ENCODE peak calls at places on chromosomes 7 and 10, in eight cellular contexts. One of them, this sample, is unnamed. For H3K27me3, the result is how much of the 10 kb centered on the place peaks cover.

GRCh38 chr7:157519246-157519645 is 182.4 kb downstream of the DNAJB6 start:
- DNase-seq in heart right ventricle: no peak
- DNase-seq in psoas muscle: peak
- DNase-seq in CD4-positive, alpha-beta T cell: no peak
- DNase-seq in colonic mucosa: no peak
- DNase-seq in cardiac muscle cell: no peak
- DNase-seq in MG63: no peak
- DNase-seq in mammary epithelial cell: no peak
- DNase-seq in this sample: no peak

GRCh38 chr7:117715784-117716445 is 157.3 kb downstream of the CTTNBP2 start:
- DNase-seq in heart right ventricle: no peak
- DNase-seq in psoas muscle: no peak
- DNase-seq in CD4-positive, alpha-beta T cell: no peak
- DNase-seq in colonic mucosa: peak
- DNase-seq in cardiac muscle cell: peak
- DNase-seq in MG63: peak
- DNase-seq in mammary epithelial cell: peak
- DNase-seq in this sample: peak

GRCh38 chr7:30139836-30140384 is 5.1 kb downstream of the MTURN start:
- DNase-seq in heart right ventricle: no peak
- DNase-seq in psoas muscle: no peak
- DNase-seq in CD4-positive, alpha-beta T cell: no peak
- DNase-seq in colonic mucosa: no peak
- DNase-seq in cardiac muscle cell: no peak
- DNase-seq in MG63: no peak
- DNase-seq in mammary epithelial cell: no peak
- DNase-seq in this sample: no peak

GRCh38 chr7:112446431-112446830 is 3.8 kb upstream of the IFRD1 start:
- DNase-seq in heart right ventricle: no peak
- DNase-seq in psoas muscle: no peak
- DNase-seq in CD4-positive, alpha-beta T cell: no peak
- DNase-seq in colonic mucosa: no peak
- DNase-seq in cardiac muscle cell: no peak
- DNase-seq in MG63: no peak
- DNase-seq in mammary epithelial cell: no peak
- DNase-seq in this sample: no peak

GRCh38 chr7:17027803-17028163 is 146.0 kb upstream of the AGR3 start:
- DNase-seq in heart right ventricle: no peak
- DNase-seq in psoas muscle: no peak
- DNase-seq in CD4-positive, alpha-beta T cell: no peak
- DNase-seq in colonic mucosa: no peak
- DNase-seq in cardiac muscle cell: no peak
- DNase-seq in MG63: no peak
- DNase-seq in mammary epithelial cell: no peak
- DNase-seq in this sample: no peak

GRCh38 chr10:44752451-44753441 is 158.4 kb upstream of the TMEM72 start:
- DNase-seq in heart right ventricle: no peak
- DNase-seq in psoas muscle: no peak
- DNase-seq in CD4-positive, alpha-beta T cell: no peak
- DNase-seq in colonic mucosa: no peak
- DNase-seq in cardiac muscle cell: peak
- DNase-seq in MG63: peak
- DNase-seq in mammary epithelial cell: peak
- DNase-seq in this sample: peak

GRCh38 chr7:140195859-140196258 is 19.1 kb upstream of the KDM7A start:
- DNase-seq in heart right ventricle: no peak
- DNase-seq in psoas muscle: no peak
- DNase-seq in CD4-positive, alpha-beta T cell: no peak
- DNase-seq in colonic mucosa: no peak
- DNase-seq in cardiac muscle cell: no peak
- DNase-seq in MG63: no peak
- DNase-seq in mammary epithelial cell: no peak
- DNase-seq in this sample: no peak

GRCh38 chr10:73076361-73077183 is 20.1 kb downstream of the P4HA1 start:
- DNase-seq in heart right ventricle: no peak
- DNase-seq in psoas muscle: no peak
- DNase-seq in CD4-positive, alpha-beta T cell: no peak
- DNase-seq in colonic mucosa: peak
- DNase-seq in cardiac muscle cell: peak
- DNase-seq in MG63: peak
- DNase-seq in mammary epithelial cell: peak
- DNase-seq in this sample: peak

GRCh38 chr10:44382981-44383748 is 1.7 kb downstream of the CXCL12 start:
- DNase-seq in heart right ventricle: no peak
- DNase-seq in psoas muscle: no peak
- DNase-seq in CD4-positive, alpha-beta T cell: no peak
- DNase-seq in colonic mucosa: peak
- DNase-seq in cardiac muscle cell: no peak
- DNase-seq in MG63: no peak
- DNase-seq in mammary epithelial cell: no peak
- DNase-seq in this sample: no peak

GRCh38 chr10:5970066-5970465 is 7.3 kb downstream of the IL15RA start:
- DNase-seq in heart right ventricle: no peak
- DNase-seq in psoas muscle: no peak
- DNase-seq in CD4-positive, alpha-beta T cell: no peak
- DNase-seq in colonic mucosa: no peak
- DNase-seq in cardiac muscle cell: no peak
- DNase-seq in MG63: no peak
- DNase-seq in mammary epithelial cell: no peak
- DNase-seq in this sample: no peak

GRCh38 chr10:132117636-132118190 is 52.0 kb downstream of the JAKMIP3 start:
- DNase-seq in heart right ventricle: no peak
- DNase-seq in psoas muscle: no peak
- DNase-seq in CD4-positive, alpha-beta T cell: no peak
- DNase-seq in colonic mucosa: no peak
- DNase-seq in cardiac muscle cell: no peak
- DNase-seq in MG63: no peak
- DNase-seq in mammary epithelial cell: no peak
- DNase-seq in this sample: no peak

GRCh38 chr10:78712147-78712546 is 356.6 kb upstream of the ZMIZ1 start:
- DNase-seq in heart right ventricle: peak
- DNase-seq in psoas muscle: no peak
- DNase-seq in CD4-positive, alpha-beta T cell: no peak
- DNase-seq in colonic mucosa: peak
- DNase-seq in cardiac muscle cell: no peak
- DNase-seq in MG63: no peak
- DNase-seq in mammary epithelial cell: no peak
- DNase-seq in this sample: no peak

GRCh38 chr7:146314962-146315361 is 198.4 kb downstream of the CNTNAP2 start:
- DNase-seq in heart right ventricle: no peak
- DNase-seq in psoas muscle: no peak
- DNase-seq in CD4-positive, alpha-beta T cell: no peak
- DNase-seq in colonic mucosa: no peak
- DNase-seq in cardiac muscle cell: no peak
- DNase-seq in MG63: no peak
- DNase-seq in mammary epithelial cell: no peak
- DNase-seq in this sample: no peak

GRCh38 chr7:105127179-105127578 is 113.2 kb downstream of the KMT2E start:
- DNase-seq in heart right ventricle: no peak
- DNase-seq in psoas muscle: no peak
- DNase-seq in CD4-positive, alpha-beta T cell: no peak
- DNase-seq in colonic mucosa: no peak
- DNase-seq in cardiac muscle cell: no peak
- DNase-seq in MG63: no peak
- DNase-seq in mammary epithelial cell: no peak
- DNase-seq in this sample: no peak

GRCh38 chr7:20329389-20330175 is 1.1 kb upstream of the ITGB8 start:
- DNase-seq in heart right ventricle: peak
- DNase-seq in psoas muscle: peak
- DNase-seq in CD4-positive, alpha-beta T cell: no peak
- DNase-seq in colonic mucosa: peak
- DNase-seq in cardiac muscle cell: peak
- DNase-seq in MG63: peak
- DNase-seq in mammary epithelial cell: peak
- DNase-seq in this sample: peak

GRCh38 chr10:29636178-29636577 is 1.4 kb upstream of the SVIL start:
- DNase-seq in heart right ventricle: no peak
- DNase-seq in psoas muscle: no peak
- DNase-seq in CD4-positive, alpha-beta T cell: no peak
- DNase-seq in colonic mucosa: no peak
- DNase-seq in cardiac muscle cell: peak
- DNase-seq in MG63: no peak
- DNase-seq in mammary epithelial cell: peak
- DNase-seq in this sample: peak

GRCh38 chr10:24968349-24968748 is 15.9 kb upstream of the PRTFDC1 start:
- DNase-seq in heart right ventricle: no peak
- DNase-seq in psoas muscle: no peak
- DNase-seq in CD4-positive, alpha-beta T cell: no peak
- DNase-seq in colonic mucosa: no peak
- DNase-seq in cardiac muscle cell: no peak
- DNase-seq in MG63: no peak
- DNase-seq in mammary epithelial cell: no peak
- DNase-seq in this sample: no peak

GRCh38 chr7:17090751-17091150 is 207.7 kb upstream of the AHR start:
- DNase-seq in heart right ventricle: no peak
- DNase-seq in psoas muscle: no peak
- DNase-seq in CD4-positive, alpha-beta T cell: no peak
- DNase-seq in colonic mucosa: no peak
- DNase-seq in cardiac muscle cell: peak
- DNase-seq in MG63: peak
- DNase-seq in mammary epithelial cell: peak
- DNase-seq in this sample: peak

GRCh38 chr7:87028636-87029035 is 30.8 kb downstream of the ELAPOR2 start:
- DNase-seq in heart right ventricle: no peak
- DNase-seq in psoas muscle: no peak
- DNase-seq in CD4-positive, alpha-beta T cell: no peak
- DNase-seq in colonic mucosa: no peak
- DNase-seq in cardiac muscle cell: no peak
- DNase-seq in MG63: no peak
- DNase-seq in mammary epithelial cell: no peak
- DNase-seq in this sample: no peak

GRCh38 chr10:95395947-95396449 is 105.2 kb upstream of the PDLIM1 start:
- DNase-seq in heart right ventricle: peak
- DNase-seq in psoas muscle: peak
- DNase-seq in CD4-positive, alpha-beta T cell: no peak
- DNase-seq in colonic mucosa: no peak
- DNase-seq in cardiac muscle cell: no peak
- DNase-seq in MG63: peak
- DNase-seq in mammary epithelial cell: no peak
- DNase-seq in this sample: no peak

GRCh38 chr7:80135306-80136104 is 874 bp downstream of the GNAI1 start:
- DNase-seq in heart right ventricle: no peak
- DNase-seq in psoas muscle: no peak
- DNase-seq in CD4-positive, alpha-beta T cell: no peak
- DNase-seq in colonic mucosa: peak
- DNase-seq in cardiac muscle cell: peak
- DNase-seq in MG63: no peak
- DNase-seq in mammary epithelial cell: peak
- DNase-seq in this sample: no peak

GRCh38 chr7:39336457-39336856 is 229.7 kb upstream of the YAE1 start:
- DNase-seq in heart right ventricle: no peak
- DNase-seq in psoas muscle: no peak
- DNase-seq in CD4-positive, alpha-beta T cell: no peak
- DNase-seq in colonic mucosa: no peak
- DNase-seq in cardiac muscle cell: peak
- DNase-seq in MG63: no peak
- DNase-seq in mammary epithelial cell: no peak
- DNase-seq in this sample: peak
- H3K27me3 ChIP-seq in heart right ventricle: under half
- H3K27me3 ChIP-seq in psoas muscle: under half
- H3K27me3 ChIP-seq in CD4-positive, alpha-beta T cell: under half
- H3K27me3 ChIP-seq in colonic mucosa: under half
- H3K27me3 ChIP-seq in cardiac muscle cell: under half
- H3K27me3 ChIP-seq in MG63: under half
- H3K27me3 ChIP-seq in mammary epithelial cell: under half
- H3K27me3 ChIP-seq in this sample: under half

DNA sequence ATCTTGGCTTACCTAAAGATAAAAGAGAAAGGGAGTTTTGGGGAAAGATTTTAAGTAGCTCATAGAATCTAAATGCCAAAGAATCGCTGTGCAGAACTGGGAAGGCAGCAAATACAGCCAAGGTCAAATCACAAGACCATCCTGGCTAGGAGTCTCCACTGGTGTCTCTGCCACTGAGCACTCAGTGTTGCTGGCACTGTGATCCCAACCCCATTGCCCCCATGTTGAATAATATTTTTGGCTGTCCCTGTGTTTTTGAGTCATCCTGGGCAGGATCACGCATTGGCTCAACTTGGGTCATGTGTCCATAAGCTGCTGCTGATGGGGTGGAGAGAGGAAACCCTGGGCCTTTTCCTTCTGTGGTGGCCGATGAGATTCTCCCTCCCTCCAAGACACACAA is 21.2 kb downstream of the TLX1 start:
- DNase-seq in heart right ventricle: no peak
- DNase-seq in psoas muscle: no peak
- DNase-seq in CD4-positive, alpha-beta T cell: no peak
- DNase-seq in colonic mucosa: no peak
- DNase-seq in cardiac muscle cell: no peak
- DNase-seq in MG63: peak
- DNase-seq in mammary epithelial cell: no peak
- DNase-seq in this sample: no peak
- H3K27me3 ChIP-seq in heart right ventricle: half or more
- H3K27me3 ChIP-seq in psoas muscle: under half
- H3K27me3 ChIP-seq in CD4-positive, alpha-beta T cell: half or more
- H3K27me3 ChIP-seq in colonic mucosa: under half
- H3K27me3 ChIP-seq in cardiac muscle cell: half or more
- H3K27me3 ChIP-seq in MG63: under half
- H3K27me3 ChIP-seq in mammary epithelial cell: under half
- H3K27me3 ChIP-seq in this sample: under half

GRCh38 chr10:100763043-100763747 is 17.8 kb downstream of the PAX2 start:
- DNase-seq in heart right ventricle: no peak
- DNase-seq in psoas muscle: no peak
- DNase-seq in CD4-positive, alpha-beta T cell: no peak
- DNase-seq in colonic mucosa: no peak
- DNase-seq in cardiac muscle cell: no peak
- DNase-seq in MG63: no peak
- DNase-seq in mammary epithelial cell: no peak
- DNase-seq in this sample: no peak

GRCh38 chr10:100761191-100761590 is 15.8 kb downstream of the PAX2 start:
- DNase-seq in heart right ventricle: no peak
- DNase-seq in psoas muscle: no peak
- DNase-seq in CD4-positive, alpha-beta T cell: no peak
- DNase-seq in colonic mucosa: no peak
- DNase-seq in cardiac muscle cell: no peak
- DNase-seq in MG63: no peak
- DNase-seq in mammary epithelial cell: no peak
- DNase-seq in this sample: no peak

GRCh38 chr10:100769481-100769880 is 24.1 kb downstream of the PAX2 start:
- DNase-seq in heart right ventricle: no peak
- DNase-seq in psoas muscle: no peak
- DNase-seq in CD4-positive, alpha-beta T cell: no peak
- DNase-seq in colonic mucosa: no peak
- DNase-seq in cardiac muscle cell: no peak
- DNase-seq in MG63: no peak
- DNase-seq in mammary epithelial cell: no peak
- DNase-seq in this sample: no peak

GRCh38 chr10:100767428-100767779 is 22.0 kb downstream of the PAX2 start:
- DNase-seq in heart right ventricle: no peak
- DNase-seq in psoas muscle: no peak
- DNase-seq in CD4-positive, alpha-beta T cell: no peak
- DNase-seq in colonic mucosa: no peak
- DNase-seq in cardiac muscle cell: no peak
- DNase-seq in MG63: no peak
- DNase-seq in mammary epithelial cell: no peak
- DNase-seq in this sample: no peak

GRCh38 chr10:100766693-100767427 is 21.5 kb downstream of the PAX2 start:
- DNase-seq in heart right ventricle: no peak
- DNase-seq in psoas muscle: no peak
- DNase-seq in CD4-positive, alpha-beta T cell: no peak
- DNase-seq in colonic mucosa: no peak
- DNase-seq in cardiac muscle cell: no peak
- DNase-seq in MG63: no peak
- DNase-seq in mammary epithelial cell: no peak
- DNase-seq in this sample: no peak
- H3K27me3 ChIP-seq in heart right ventricle: half or more
- H3K27me3 ChIP-seq in psoas muscle: under half
- H3K27me3 ChIP-seq in CD4-positive, alpha-beta T cell: under half
- H3K27me3 ChIP-seq in colonic mucosa: under half
- H3K27me3 ChIP-seq in cardiac muscle cell: under half
- H3K27me3 ChIP-seq in MG63: under half
- H3K27me3 ChIP-seq in mammary epithelial cell: under half
- H3K27me3 ChIP-seq in this sample: under half

GRCh38 chr10:49134327-49134726 is 506 bp upstream of the FAM170B start:
- DNase-seq in heart right ventricle: no peak
- DNase-seq in psoas muscle: no peak
- DNase-seq in CD4-positive, alpha-beta T cell: no peak
- DNase-seq in colonic mucosa: no peak
- DNase-seq in cardiac muscle cell: no peak
- DNase-seq in MG63: no peak
- DNase-seq in mammary epithelial cell: no peak
- DNase-seq in this sample: no peak
- H3K27me3 ChIP-seq in heart right ventricle: under half
- H3K27me3 ChIP-seq in psoas muscle: under half
- H3K27me3 ChIP-seq in CD4-positive, alpha-beta T cell: under half
- H3K27me3 ChIP-seq in colonic mucosa: under half
- H3K27me3 ChIP-seq in cardiac muscle cell: under half
- H3K27me3 ChIP-seq in MG63: under half
- H3K27me3 ChIP-seq in mammary epithelial cell: under half
- H3K27me3 ChIP-seq in this sample: under half

This sample was measured in brain microvascular endothelial cell.